ENCODE peak calls at places on chromosomes 3 and 15, in nine cellular contexts. X is stomach, K is heart left ventricle, Z is PC-3, O is transverse colon, J is heart right ventricle, U is tibial nerve, D is GM23338, T is A673. L is an unnamed sample.

GRCh38 chr3:184129012-184129411 is 6.1 kb upstream of the EIF2B5 start:
- DNase-seq in X (peak), K (no peak), Z (peak), O (no peak), J (no peak), U (no peak), D (peak), T (peak), L (no peak)

GRCh38 chr3:31472479-31473390 is 60.0 kb upstream of the STT3B start:
- DNase-seq in X (no peak), K (no peak), Z (peak), O (no peak), J (no peak), U (no peak), D (no peak), T (peak), L (no peak)

GRCh38 chr3:59052803-59053411 is 3.1 kb upstream of the CFAP20DC start:
- DNase-seq in X (no peak), K (no peak), Z (peak), O (no peak), J (no peak), U (no peak), D (peak), T (peak), L (no peak)

GRCh38 chr3:14371573-14372474 is 30.6 kb upstream of the SLC6A6 start:
- DNase-seq in X (peak), K (peak), Z (peak), O (peak), J (peak), U (peak), D (no peak), T (peak), L (no peak)

GRCh38 chr15:70710714-70711113 is 52.6 kb downstream of the UACA start:
- DNase-seq in X (no peak), K (no peak), Z (no peak), O (no peak), J (no peak), U (no peak), D (peak), T (no peak), L (no peak)

GRCh38 chr3:8621872-8622271 is 22.7 kb downstream of the SSUH2 start:
- DNase-seq in X (peak), K (no peak), Z (peak), O (peak), J (no peak), U (no peak), D (no peak), T (no peak), L (no peak)

GRCh38 chr3:77500711-77501110 is 460.8 kb downstream of the ROBO2 start:
- DNase-seq in X (no peak), K (no peak), Z (no peak), O (no peak), J (no peak), U (no peak), D (no peak), T (no peak), L (no peak)

GRCh38 chr3:60160792-60161175 is 1090.5 kb downstream of the FHIT start:
- DNase-seq in X (no peak), K (no peak), Z (no peak), O (no peak), J (no peak), U (no peak), D (no peak), T (no peak), L (no peak)

GRCh38 chr3:14871456-14872200 is 52.9 kb downstream of the FGD5 start:
- DNase-seq in X (no peak), K (no peak), Z (no peak), O (no peak), J (no peak), U (no peak), D (no peak), T (no peak), L (no peak)

GRCh38 chr3:146598486-146598885 is 6.7 kb downstream of the PLSCR5 start:
- DNase-seq in X (no peak), K (no peak), Z (peak), O (no peak), J (no peak), U (no peak), D (no peak), T (no peak), L (no peak)

GRCh38 chr3:73409405-73409804 is 215.3 kb downstream of the PDZRN3 start:
- DNase-seq in X (no peak), K (no peak), Z (peak), O (no peak), J (no peak), U (no peak), D (no peak), T (no peak), L (no peak)

GRCh38 chr3:163983948-163984347 is 1094.3 kb downstream of the SI start:
- DNase-seq in X (no peak), K (no peak), Z (no peak), O (no peak), J (no peak), U (no peak), D (no peak), T (no peak), L (no peak)

GRCh38 chr3:8663177-8664061 is 18.8 kb upstream of the SSUH2 start:
- DNase-seq in X (peak), K (peak), Z (peak), O (peak), J (no peak), U (peak), D (peak), T (peak), L (no peak)

GRCh38 chr15:43127752-43128151 is 5.6 kb upstream of the TMEM62 start:
- DNase-seq in X (no peak), K (no peak), Z (peak), O (no peak), J (no peak), U (no peak), D (no peak), T (peak), L (no peak)

GRCh38 chr3:124770341-124771082 is 40.3 kb downstream of the UMPS start:
- DNase-seq in X (no peak), K (peak), Z (no peak), O (no peak), J (peak), U (no peak), D (no peak), T (peak), L (no peak)

GRCh38 chr3:23240386-23240785 is 37.3 kb downstream of the UBE2E2 start:
- DNase-seq in X (no peak), K (no peak), Z (no peak), O (no peak), J (no peak), U (no peak), D (no peak), T (no peak), L (no peak)

GRCh38 chr3:197466586-197467399 is 89.0 kb downstream of the BDH1 start:
- DNase-seq in X (no peak), K (no peak), Z (peak), O (no peak), J (no peak), U (no peak), D (no peak), T (peak), L (no peak)

DNA sequence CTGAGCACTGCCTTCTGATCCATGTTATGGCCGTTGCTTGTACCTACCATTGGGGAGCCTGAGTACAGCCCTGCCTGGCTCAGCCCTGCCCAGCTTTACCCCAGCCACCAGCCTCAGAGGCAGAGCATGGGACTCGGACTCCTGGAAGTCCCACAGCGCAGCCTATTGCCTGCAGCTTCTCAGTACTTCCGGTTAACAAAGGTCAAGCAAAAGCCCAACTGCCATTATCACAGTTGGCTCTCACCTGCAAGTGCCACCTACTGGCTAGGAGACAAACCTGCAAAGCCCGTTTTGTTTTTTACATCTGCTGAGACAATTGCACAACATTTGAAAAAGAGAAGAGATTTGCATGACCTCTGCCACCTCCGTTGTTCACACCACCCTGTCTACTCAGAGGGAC is 1081.7 kb downstream of the NAALADL2 start:
- DNase-seq in X (no peak), K (no peak), Z (peak), O (no peak), J (no peak), U (no peak), D (peak), T (peak), L (no peak)
- TF ChIP-seq CTCF in X (no peak), K (no peak), Z (peak), O (no peak), J (no peak), U (no peak), D (peak), T (no peak), L (no peak)

GRCh38 chr3:42031808-42032475 is 59.2 kb upstream of the TRAK1 start:
- DNase-seq in X (no peak), K (no peak), Z (no peak), O (no peak), J (no peak), U (no peak), D (peak), T (no peak), L (no peak)
- H3K4me3 ChIP-seq in X (no peak), K (no peak), Z (no peak), O (no peak), J (no peak), U (no peak), D (no peak), T (no peak), L (no peak)

GRCh38 chr3:36741285-36741684 is 23.1 kb downstream of the DCLK3 start:
- DNase-seq in X (no peak), K (no peak), Z (peak), O (no peak), J (no peak), U (no peak), D (peak), T (peak), L (no peak)
- H3K27ac ChIP-seq in X (no peak), K (no peak), Z (no peak), O (no peak), J (no peak), U (no peak), D (no peak), T (no peak), L (no peak)

GRCh38 chr3:128434524-128434923 is 32.2 kb downstream of the DNAJB8 start:
- DNase-seq in X (no peak), K (no peak), Z (no peak), O (no peak), J (no peak), U (no peak), D (no peak), T (no peak), L (no peak)
- TF ChIP-seq CTCF in X (no peak), K (no peak), Z (no peak), O (no peak), J (no peak), U (no peak), D (no peak), T (no peak), L (no peak)

DNA sequence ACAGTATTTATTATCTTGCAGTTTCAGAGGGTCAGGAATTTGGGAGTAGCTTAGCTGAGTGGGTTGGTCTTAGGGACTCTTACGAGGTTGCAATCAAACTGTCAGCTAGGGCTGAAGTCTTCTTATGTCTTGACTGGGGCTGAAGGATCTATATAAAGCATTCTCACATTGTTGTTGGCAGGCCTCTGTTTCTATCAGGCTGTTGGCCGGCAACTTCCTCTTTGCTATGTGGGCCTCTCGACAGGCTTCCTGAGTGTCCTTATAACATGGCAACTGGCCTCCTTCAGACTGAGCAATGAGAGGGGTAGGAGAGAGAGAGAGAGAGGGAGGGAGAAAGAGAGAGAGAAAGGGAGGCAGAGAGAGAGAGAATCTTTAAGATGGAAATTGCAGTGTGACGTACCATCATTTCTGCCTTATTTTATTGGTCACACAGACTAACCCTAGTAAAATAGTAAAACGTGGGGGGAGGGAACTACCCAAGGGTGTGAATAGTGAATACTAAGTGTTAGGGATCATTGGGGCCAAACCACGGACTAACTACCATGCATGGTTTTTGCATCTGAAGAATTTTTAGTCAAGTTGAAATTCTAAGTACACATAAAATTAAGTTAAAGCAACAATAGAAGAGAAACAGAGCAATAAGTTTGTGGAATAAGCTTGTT is 16.1 kb downstream of the FGF7 start:
- DNase-seq in X (no peak), K (peak), Z (no peak), O (peak), J (peak), U (no peak), D (peak), T (no peak), L (no peak)
- H3K4me3 ChIP-seq in X (no peak), K (no peak), Z (no peak), O (no peak), J (no peak), U (no peak), D (no peak), T (no peak), L (peak)